ENCODE peak calls at places on chromosomes 6 and 20, in eight cellular contexts. B, G, N, P, T, U, O and S are unnamed samples.

GRCh38 chr6:85389180-85389797 is 60.6 kb upstream of the NT5E start:
- DNase-seq in U (no peak), B (no peak), G (no peak), P (peak), N (no peak), T (no peak), O (no peak), S (no peak)

GRCh38 chr20:50366270-50367103 is 143.7 kb upstream of the PTPN1 start:
- DNase-seq in T (no peak), U (no peak), G (peak), P (no peak), O (no peak), B (peak), N (no peak), S (no peak)

GRCh38 chr6:160027076-160027475 is 58.2 kb downstream of the IGF2R start:
- DNase-seq in B (no peak), O (no peak), P (no peak), N (no peak), T (no peak), G (no peak), U (no peak), S (no peak)

GRCh38 chr20:9441948-9442347 is 72.4 kb upstream of the LAMP5 start:
- DNase-seq in B (no peak), G (no peak), U (no peak), T (no peak), N (no peak), P (peak), O (no peak), S (no peak)

GRCh38 chr6:87465041-87465440 is 7.7 kb upstream of the SLC35A1 start:
- DNase-seq in O (no peak), N (no peak), G (no peak), B (peak), T (no peak), U (no peak), P (no peak), S (no peak)

GRCh38 chr6:43714311-43715055 is 26.9 kb upstream of the MRPS18A start:
- DNase-seq in G (no peak), N (peak), B (peak), U (no peak), O (peak), T (no peak), P (peak), S (no peak)

GRCh38 chr20:8487715-8488114 is 355.6 kb downstream of the PLCB1 start:
- DNase-seq in T (no peak), U (no peak), N (no peak), O (no peak), B (no peak), P (no peak), G (no peak), S (no peak)

GRCh38 chr6:168150551-168151444 is 71.8 kb upstream of the FRMD1 start:
- DNase-seq in B (peak), U (peak), N (no peak), T (peak), P (no peak), G (no peak), O (peak), S (no peak)

GRCh38 chr6:40882321-40882720 is 156.7 kb downstream of the UNC5CL start:
- DNase-seq in G (no peak), O (peak), N (no peak), T (no peak), U (no peak), B (no peak), P (no peak), S (no peak)

GRCh38 chr20:44720994-44721784 is 6.0 kb downstream of the CCN5 start:
- DNase-seq in O (no peak), B (no peak), T (no peak), P (no peak), G (peak), U (no peak), N (no peak), S (no peak)

GRCh38 chr20:62769346-62770071 is 26.8 kb upstream of the MRGBP start:
- DNase-seq in N (no peak), G (no peak), T (no peak), U (no peak), P (no peak), B (no peak), O (no peak), S (no peak)

GRCh38 chr6:101400341-101400740 is 6.8 kb downstream of the GRIK2 start:
- DNase-seq in P (no peak), O (no peak), T (no peak), U (no peak), G (no peak), N (no peak), B (no peak), S (no peak)

GRCh38 chr6:26476893-26477292 is 19.1 kb downstream of the BTN2A1 start:
- DNase-seq in O (no peak), B (no peak), P (no peak), T (no peak), N (no peak), U (no peak), G (no peak), S (no peak)

GRCh38 chr6:54813901-54814300 is 32.7 kb upstream of the FAM83B start:
- DNase-seq in N (no peak), O (no peak), T (no peak), G (no peak), P (no peak), B (no peak), U (no peak), S (no peak)

GRCh38 chr20:62819494-62820174 is 2.8 kb downstream of the COL9A3 start:
- DNase-seq in B (no peak), U (no peak), P (no peak), G (no peak), O (no peak), T (no peak), N (no peak), S (no peak)

GRCh38 chr6:118808794-118809668 is 84.9 kb upstream of the ASF1A start:
- DNase-seq in P (peak), T (no peak), N (no peak), O (no peak), G (no peak), U (no peak), B (no peak), S (no peak)

DNA sequence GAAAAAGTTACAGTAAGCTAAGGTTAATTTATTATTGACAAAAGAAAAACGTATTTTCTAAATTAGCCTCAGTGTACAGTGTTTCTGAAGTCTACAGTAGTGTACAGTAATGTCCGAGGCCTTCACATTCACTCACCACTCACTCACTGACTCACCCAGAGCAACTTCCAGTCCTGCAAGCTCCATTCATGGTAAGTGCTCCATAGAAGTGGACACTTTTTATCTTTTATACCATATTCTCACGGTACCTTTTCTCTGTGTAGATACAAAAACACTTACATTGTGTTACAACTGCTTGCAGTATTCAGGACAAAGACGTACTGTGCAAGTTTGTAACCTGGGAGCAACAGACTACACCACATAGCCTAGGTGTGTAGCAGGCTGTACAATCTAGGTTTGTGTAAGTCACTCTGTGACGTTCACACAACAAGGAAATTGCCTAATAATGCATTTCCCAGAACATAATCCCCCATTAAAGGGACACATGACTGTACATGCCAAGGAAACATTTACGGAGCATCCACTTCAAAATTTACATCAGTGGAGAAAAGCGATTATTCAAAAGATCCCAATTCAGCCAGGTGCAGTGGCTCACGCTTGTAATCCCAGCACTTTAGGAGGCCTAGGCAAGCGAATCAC is 133.4 kb downstream of the BANF2 start:
- DNase-seq in N (no peak), U (no peak), P (no peak), T (no peak), B (no peak), O (no peak), G (no peak), S (no peak)
- TF ChIP-seq CTCF in N (no peak), U (no peak), P (no peak), T (no peak), B (no peak), O (no peak), G (no peak), S (no peak)

GRCh38 chr20:32484221-32485125 is 100.7 kb downstream of the NOL4L start:
- DNase-seq in T (peak), G (no peak), O (peak), B (peak), P (peak), N (no peak), U (peak), S (peak)

GRCh38 chr20:32482251-32483220 is 102.6 kb downstream of the NOL4L start:
- DNase-seq in T (peak), G (no peak), O (peak), B (peak), P (peak), U (peak), N (no peak), S (peak)

GRCh38 chr20:32481311-32482103 is 103.6 kb downstream of the NOL4L start:
- DNase-seq in G (no peak), P (no peak), T (no peak), O (no peak), B (peak), U (no peak), N (no peak), S (no peak)

GRCh38 chr20:32485126-32485769 is 99.9 kb downstream of the NOL4L start:
- DNase-seq in P (peak), N (peak), U (peak), T (peak), B (peak), G (peak), O (peak), S (peak)

GRCh38 chr20:32483351-32484220 is 101.5 kb downstream of the NOL4L start:
- DNase-seq in U (peak), G (peak), P (peak), O (peak), N (no peak), T (peak), B (peak), S (peak)
- TF ChIP-seq CTCF in U (no peak), G (no peak), P (no peak), O (no peak), N (no peak), T (no peak), B (no peak), S (no peak)

DNA sequence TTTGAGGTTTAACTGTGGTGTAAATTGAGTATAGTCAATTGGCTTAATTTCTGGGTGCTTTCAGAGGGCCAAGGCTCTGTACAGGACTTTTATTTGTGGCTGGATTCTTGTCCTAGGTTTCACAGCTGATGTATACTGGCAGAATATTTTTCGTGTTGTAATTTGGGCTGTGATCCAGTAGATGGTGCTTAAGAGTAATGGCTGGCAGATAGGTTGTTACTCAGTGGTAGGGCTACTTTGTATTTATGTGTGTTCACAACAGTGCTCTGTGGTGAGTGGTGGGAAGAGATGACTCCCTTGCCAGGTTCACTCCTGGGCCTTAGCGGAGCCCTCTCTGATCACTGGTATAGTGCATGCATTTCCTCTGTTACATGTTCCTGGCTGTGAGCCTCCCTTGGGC is 34.5 kb upstream of the FERMT1 start:
- DNase-seq in O (no peak), N (no peak), T (no peak), P (peak), U (no peak), G (peak), B (no peak), S (no peak)
- TF ChIP-seq CTCF in O (no peak), N (peak), T (peak), P (peak), U (no peak), G (peak), B (no peak), S (no peak)

GRCh38 chr20:58868795-58869194 is 16.3 kb downstream of the GNAS start:
- DNase-seq in N (no peak), P (no peak), B (no peak), U (peak), O (peak), G (no peak), T (no peak), S (no peak)
- TF ChIP-seq CTCF in N (peak), P (no peak), B (no peak), U (peak), O (peak), G (peak), T (peak), S (no peak)

DNA sequence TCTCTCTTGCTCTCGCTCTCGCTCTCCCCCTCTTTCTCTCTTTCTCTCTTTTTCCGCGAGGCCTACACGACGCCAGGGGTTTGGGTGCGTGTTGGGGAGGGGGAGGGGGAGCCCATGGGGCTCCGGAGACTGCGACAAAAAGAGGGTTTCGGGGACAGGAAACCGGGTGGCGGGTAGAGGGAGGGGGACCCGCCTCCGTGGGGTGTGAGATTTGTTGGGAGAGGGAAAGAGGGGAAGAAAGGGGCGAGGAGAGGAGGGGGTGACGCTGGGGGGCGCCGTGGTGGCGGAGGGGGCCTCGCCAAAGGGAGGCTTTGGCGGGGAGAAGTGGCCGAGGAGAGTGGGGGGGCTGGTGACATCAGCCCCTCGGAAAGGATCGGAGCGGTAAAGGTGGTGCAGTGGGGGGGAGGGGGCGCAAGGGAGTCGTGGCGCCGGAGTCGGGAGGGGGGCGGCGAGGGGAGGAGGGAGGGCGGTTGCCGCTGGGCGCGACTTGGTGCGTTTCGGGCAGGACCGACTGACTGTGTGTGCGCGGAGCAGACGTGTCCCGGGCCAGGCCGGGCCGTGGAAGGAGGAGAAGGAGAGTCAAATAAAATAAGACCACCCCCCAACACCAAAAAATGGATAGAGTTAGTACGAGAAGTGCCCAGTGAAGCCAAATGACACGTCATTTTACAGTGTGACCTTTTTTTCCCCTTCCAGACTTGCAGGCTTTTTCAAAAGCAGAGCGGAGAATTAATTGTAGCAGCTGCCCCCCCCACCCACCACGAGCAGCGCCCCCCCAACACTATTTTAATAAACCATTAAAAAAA is 39.8 kb downstream of the GNAS start:
- DNase-seq in G (peak), P (peak), B (peak), O (peak), T (peak), U (peak), N (no peak), S (peak)
- TF ChIP-seq CTCF in G (no peak), P (no peak), B (no peak), O (no peak), T (no peak), U (no peak), N (no peak), S (no peak)

GRCh38 chr20:17439897-17440296 is 91.3 kb downstream of the BFSP1 start:
- DNase-seq in O (no peak), P (no peak), T (no peak), B (no peak), N (no peak), G (no peak), U (no peak), S (no peak)

GRCh38 chr20:17444091-17444490 is 87.1 kb downstream of the BFSP1 start:
- DNase-seq in B (no peak), U (no peak), P (no peak), T (no peak), N (no peak), O (no peak), G (no peak), S (no peak)

GRCh38 chr20:17443326-17443858 is 87.8 kb downstream of the BFSP1 start:
- DNase-seq in T (no peak), B (no peak), G (no peak), P (no peak), N (no peak), U (no peak), O (no peak), S (no peak)

GRCh38 chr20:17441745-17442144 is 89.4 kb downstream of the BFSP1 start:
- DNase-seq in G (no peak), N (no peak), O (no peak), B (no peak), T (no peak), P (no peak), U (no peak), S (no peak)

GRCh38 chr20:17442588-17442987 is 88.6 kb downstream of the BFSP1 start:
- DNase-seq in U (no peak), B (no peak), G (no peak), N (no peak), P (peak), O (no peak), T (no peak), S (no peak)
- TF ChIP-seq CTCF in U (peak), B (no peak), G (peak), N (no peak), P (peak), O (peak), T (peak), S (no peak)

GRCh38 chr20:36614781-36615557 is 9.4 kb downstream of the RAB5IF start:
- DNase-seq in B (no peak), U (no peak), O (no peak), P (no peak), G (no peak), T (no peak), N (no peak), S (no peak)

GRCh38 chr20:36607586-36608387 is 2.2 kb downstream of the RAB5IF start:
- DNase-seq in P (no peak), G (no peak), O (no peak), U (no peak), T (no peak), N (no peak), B (peak), S (no peak)

GRCh38 chr20:36606171-36607116 is 865 bp downstream of the RAB5IF start:
- DNase-seq in U (no peak), T (no peak), N (no peak), G (peak), P (peak), O (no peak), B (peak), S (no peak)

GRCh38 chr20:36613974-36614373 is 8.4 kb downstream of the RAB5IF start:
- DNase-seq in B (peak), P (no peak), O (no peak), N (no peak), U (no peak), G (no peak), T (no peak), S (no peak)

GRCh38 chr20:36611625-36612024 is 6.0 kb downstream of the RAB5IF start:
- DNase-seq in G (no peak), P (no peak), O (no peak), U (no peak), T (no peak), N (no peak), B (no peak), S (no peak)
- TF ChIP-seq CTCF in G (no peak), P (no peak), O (no peak), U (no peak), T (no peak), N (no peak), B (no peak), S (no peak)